ENCODE peak calls at places on chromosome X, in six cellular contexts. E is WTC11; Y is activated CD4-positive, CD25-positive, alpha-beta regulatory T cell treated with anti-CD3 and anti-CD28 coated beads, Interleukin-2, amount 50 U/mL, for 72 hours; M is NCI-H1105 treated with DMSO at 0.1 percent for 48 hours; F is C1 segment of cervical spinal cord; T is GM10248. V is an unnamed sample.

GRCh38 chrX:107968623-107969022 is 13.5 kb downstream of the TEX13B start:
- DNase-seq in E (no peak), Y (no peak), M (no peak), F (no peak), T (no peak), V (no peak)

GRCh38 chrX:112798736-112799135 is 41.9 kb downstream of the AMOT start:
- DNase-seq in E (no peak), Y (no peak), M (no peak), F (no peak), T (no peak), V (no peak)

GRCh38 chrX:84729809-84730208 is 227.6 kb upstream of the HDX start:
- DNase-seq in E (peak; percentile 26), Y (no peak), M (peak; percentile 71), F (no peak), T (peak; percentile 26), V (peak; percentile 43)

GRCh38 chrX:52574416-52575275 is 57.8 kb upstream of the XAGE1B start:
- DNase-seq in E (peak; percentile 23), Y (no peak), M (peak; percentile 45), F (no peak), T (peak; percentile 38), V (peak; percentile 72)

GRCh38 chrX:74449937-74450330 is 28.6 kb downstream of the SLC16A2 start:
- DNase-seq in E (no peak), Y (no peak), M (no peak), F (no peak), T (no peak), V (peak; percentile 39)

GRCh38 chrX:142156567-142156966 is 48.5 kb downstream of the MAGEC2 start:
- DNase-seq in E (peak; percentile 13), Y (no peak), M (no peak), F (no peak), T (no peak), V (no peak)

GRCh38 chrX:51144828-51145442 is 187.7 kb upstream of the NUDT10 start:
- DNase-seq in E (peak; percentile 46), Y (no peak), M (peak; percentile 21), F (no peak), T (peak; percentile 21), V (peak; percentile 61)

GRCh38 chrX:141989802-141990201 is 86.1 kb downstream of the MAGEC1 start:
- DNase-seq in E (no peak), Y (no peak), M (no peak), F (no peak), T (no peak), V (no peak)

GRCh38 chrX:50988649-50989048 is 78.1 kb downstream of the BMP15 start:
- DNase-seq in E (peak; percentile 13), Y (no peak), M (peak; percentile 0), F (no peak), T (peak; percentile 9), V (peak; percentile 62)

GRCh38 chrX:11462648-11463047 is 169.4 kb downstream of the AMELX start:
- DNase-seq in E (no peak), Y (no peak), M (no peak), F (no peak), T (no peak), V (no peak)

GRCh38 chrX:17376381-17377046 is 1.5 kb downstream of the NHS start:
- DNase-seq in E (no peak), Y (no peak), M (peak; percentile 23), F (no peak), T (no peak), V (no peak)

GRCh38 chrX:3415011-3415410 is 68.6 kb upstream of the MXRA5 start:
- DNase-seq in E (no peak), Y (no peak), M (no peak), F (no peak), T (no peak), V (no peak)

GRCh38 chrX:108312938-108313337 is 125.3 kb downstream of the COL4A6 start:
- DNase-seq in E (peak; percentile 11), Y (no peak), M (peak; percentile 49), F (peak; percentile 19), T (no peak), V (peak; percentile 86)

GRCh38 chrX:115311139-115311538 is 21.6 kb downstream of the LUZP4 start:
- DNase-seq in E (no peak), Y (no peak), M (no peak), F (no peak), T (no peak), V (no peak)

GRCh38 chrX:72371405-72371804 is 65.7 kb upstream of the CITED1 start:
- DNase-seq in E (no peak), Y (no peak), M (no peak), F (no peak), T (no peak), V (no peak)

GRCh38 chrX:49300703-49301102 is 2.7 kb upstream of the GAGE10 start:
- DNase-seq in E (no peak), Y (no peak), M (no peak), F (no peak), T (no peak), V (no peak)

GRCh38 chrX:47501226-47502071 is 18.4 kb upstream of the ZNF41 start:
- DNase-seq in E (no peak), Y (no peak), M (no peak), F (no peak), T (no peak), V (peak; percentile 75)

GRCh38 chrX:5916945-5917344 is 311.7 kb downstream of the NLGN4X start:
- DNase-seq in E (peak; percentile 14), Y (no peak), M (no peak), F (no peak), T (no peak), V (no peak)

GRCh38 chrX:130497531-130497930 is 95.7 kb downstream of the RBMX2 start:
- DNase-seq in E (no peak), Y (no peak), M (no peak), F (peak; percentile 12), T (no peak), V (no peak)

GRCh38 chrX:39814391-39814790 is 283.4 kb downstream of the BCOR start:
- DNase-seq in E (no peak), Y (no peak), M (peak; percentile 5), F (no peak), T (peak; percentile 35), V (peak; percentile 51)

GRCh38 chrX:132615396-132616131 is 126.7 kb upstream of the MBNL3 start:
- DNase-seq in E (peak; percentile 43), Y (peak; percentile 36), M (peak; percentile 15), F (no peak), T (no peak), V (peak; percentile 64)

GRCh38 chrX:1521459-1521956 is 15.5 kb downstream of the P2RY8 start:
- DNase-seq in E (peak; percentile 37), Y (peak; percentile 51), M (no peak), F (no peak), T (peak; percentile 85), V (no peak)

GRCh38 chrX:13266641-13267420 is 53.0 kb downstream of the ATXN3L start:
- DNase-seq in E (no peak), Y (no peak), M (no peak), F (no peak), T (no peak), V (peak; percentile 40)

V was measured in MCF 10A.